ENCODE peak calls at places on chromosomes 1 and 21, in nine cellular contexts. I is sigmoid colon, M is ovary, O is heart right ventricle, X is brain microvascular endothelial cell, Z is progenitor cell of endocrine pancreas, T is AG04450, Q is WTC11, K is RWPE2. E is an unnamed sample.

GRCh38 chr1:231691618-231692259 is 65.1 kb downstream of the DISC1 start:
- DNase-seq in X (peak), M (peak), O (peak), K (no peak), Z (no peak), T (no peak), Q (peak), I (no peak), E (peak)

GRCh38 chr1:56448937-56449336 is 130.4 kb downstream of the PLPP3 start:
- DNase-seq in O (no peak), M (peak), Z (no peak), X (no peak), I (peak), Q (no peak), K (no peak), T (no peak), E (peak)

GRCh38 chr1:35573198-35573775 is at the start of gene TFAP2E:
- DNase-seq in O (no peak), M (no peak), T (no peak), Q (peak), X (no peak), K (no peak), Z (no peak), I (no peak), E (no peak)

GRCh38 chr1:69523032-69523431 is 44.7 kb upstream of the LRRC7 start:
- DNase-seq in M (no peak), O (no peak), I (no peak), Z (no peak), T (peak), Q (no peak), K (no peak), X (peak), E (peak)

GRCh38 chr1:25120286-25120685 is 112.0 kb downstream of the SYF2 start:
- DNase-seq in I (no peak), Z (no peak), Q (no peak), M (no peak), O (no peak), K (no peak), X (no peak), T (no peak), E (no peak)

GRCh38 chr1:230632273-230632873 is 9.9 kb upstream of the COG2 start:
- DNase-seq in Z (no peak), I (no peak), M (no peak), T (no peak), X (peak), Q (no peak), K (no peak), O (no peak), E (peak)

GRCh38 chr1:228163004-228163753 is 2.4 kb upstream of the IBA57 start:
- DNase-seq in T (no peak), X (peak), Q (no peak), M (peak), O (peak), K (no peak), Z (no peak), I (no peak), E (peak)

GRCh38 chr1:27439150-27439549 is 46.7 kb downstream of the GPR3 start:
- DNase-seq in T (no peak), K (no peak), I (no peak), M (no peak), Q (no peak), Z (no peak), X (no peak), O (no peak), E (no peak)

GRCh38 chr1:157841708-157842107 is at the start of gene CD5L:
- DNase-seq in I (no peak), O (no peak), X (no peak), T (no peak), K (no peak), M (no peak), Z (no peak), Q (no peak), E (no peak)

GRCh38 chr1:240350910-240351331 is 259.2 kb downstream of the FMN2 start:
- DNase-seq in T (peak), X (peak), O (no peak), Z (no peak), K (no peak), Q (no peak), I (no peak), M (no peak), E (peak)

GRCh38 chr1:231702804-231703203 is 76.2 kb downstream of the DISC1 start:
- DNase-seq in Z (no peak), M (no peak), O (no peak), Q (no peak), X (peak), T (peak), K (no peak), I (no peak), E (peak)

GRCh38 chr1:64884261-64885040 is 81.9 kb downstream of the JAK1 start:
- DNase-seq in Q (no peak), Z (no peak), X (peak), K (no peak), M (no peak), I (no peak), T (no peak), O (no peak), E (no peak)

GRCh38 chr1:40435876-40436275 is 14.4 kb upstream of the ZFP69B start:
- DNase-seq in Q (no peak), T (no peak), Z (no peak), I (no peak), K (no peak), X (no peak), M (no peak), O (no peak), E (peak)

GRCh38 chr21:41610042-41610839 is 102.3 kb upstream of the TMPRSS2 start:
- DNase-seq in O (peak), Z (peak), X (peak), M (peak), T (no peak), I (peak), K (peak), Q (peak), E (peak)

GRCh38 chr1:52674497-52675384 is 23.4 kb downstream of the COA7 start:
- DNase-seq in Z (no peak), X (peak), Q (no peak), M (no peak), O (no peak), T (no peak), I (no peak), K (no peak), E (peak)

GRCh38 chr1:71861022-71861421 is 421.3 kb downstream of the NEGR1 start:
- DNase-seq in T (no peak), I (no peak), Z (no peak), K (no peak), M (no peak), Q (no peak), O (no peak), X (no peak), E (peak)

GRCh38 chr1:228007054-228007800 is 429 bp downstream of the WNT3A start:
- DNase-seq in X (no peak), T (no peak), Z (peak), O (no peak), K (no peak), M (no peak), Q (no peak), I (peak), E (peak)

GRCh38 chr21:34336756-34337391 is 26.9 kb upstream of the KCNE2 start:
- DNase-seq in T (peak), M (no peak), O (no peak), K (no peak), I (no peak), Q (no peak), Z (no peak), X (peak), E (peak)

GRCh38 chr21:41825881-41826280 is 53.3 kb downstream of the PRDM15 start:
- DNase-seq in I (no peak), K (no peak), T (no peak), Q (no peak), O (no peak), Z (no peak), X (no peak), M (no peak), E (no peak)

GRCh38 chr1:243421784-243422183 is 165.9 kb downstream of the SDCCAG8 start:
- DNase-seq in I (no peak), T (peak), K (no peak), Q (no peak), M (peak), X (peak), O (peak), Z (no peak), E (peak)

GRCh38 chr1:223870617-223871574 is 25.1 kb upstream of the TP53BP2 start:
- DNase-seq in Z (peak), T (no peak), K (no peak), O (no peak), X (no peak), Q (no peak), M (no peak), I (no peak), E (no peak)

GRCh38 chr1:159829822-159830455 is 3.3 kb downstream of the SLAMF8 start:
- DNase-seq in X (peak), O (no peak), I (no peak), T (peak), Q (no peak), K (no peak), Z (no peak), M (no peak), E (peak)

GRCh38 chr1:112317140-112317539 is 78.9 kb upstream of the CTTNBP2NL start:
- DNase-seq in T (no peak), Z (no peak), M (no peak), K (no peak), I (no peak), X (no peak), O (no peak), Q (no peak), E (no peak)

GRCh38 chr1:97739596-97740103 is 181.2 kb downstream of the DPYD start:
- DNase-seq in K (no peak), Z (no peak), M (no peak), Q (no peak), X (no peak), I (no peak), O (no peak), T (no peak), E (no peak)

GRCh38 chr21:38315155-38315554 is 58.4 kb downstream of the KCNJ15 start:
- DNase-seq in T (no peak), I (no peak), Z (no peak), K (no peak), O (no peak), Q (no peak), M (no peak), X (no peak), E (no peak)

GRCh38 chr1:172515927-172516326 is 17.0 kb upstream of the SUCO start:
- DNase-seq in I (no peak), K (no peak), T (no peak), M (no peak), X (no peak), Z (no peak), O (no peak), Q (no peak), E (no peak)

GRCh38 chr1:163055005-163055404 is 14.2 kb upstream of the RGS4 start:
- DNase-seq in M (no peak), X (no peak), O (no peak), Z (no peak), Q (no peak), T (no peak), I (no peak), K (no peak), E (no peak)

GRCh38 chr1:203557390-203557789 is 63.4 kb downstream of the OPTC start:
- DNase-seq in T (no peak), Q (no peak), O (peak), M (peak), Z (no peak), I (peak), K (no peak), X (peak), E (peak)

GRCh38 chr1:153962088-153963029 is 978 bp downstream of the SLC39A1 start:
- DNase-seq in Z (no peak), T (no peak), K (no peak), I (peak), X (no peak), M (peak), Q (no peak), O (no peak), E (peak)

GRCh38 chr1:170146861-170147260 is 1.1 kb downstream of the NTMT2 start:
- DNase-seq in O (no peak), X (no peak), Z (no peak), K (no peak), M (no peak), Q (no peak), T (no peak), I (no peak), E (no peak)

GRCh38 chr21:38721983-38722382 is 83.7 kb upstream of the ETS2 start:
- DNase-seq in X (peak), Q (no peak), T (no peak), K (no peak), O (no peak), Z (no peak), M (no peak), I (no peak), E (no peak)

GRCh38 chr1:8523641-8524206 is 205.8 kb downstream of the SLC45A1 start:
- DNase-seq in Q (no peak), T (no peak), X (no peak), O (no peak), M (no peak), I (no peak), K (no peak), Z (no peak), E (no peak)

GRCh38 chr1:63135801-63136200 is 186.6 kb upstream of the FOXD3 start:
- DNase-seq in O (no peak), Z (no peak), M (no peak), X (no peak), Q (no peak), T (no peak), K (no peak), I (no peak), E (no peak)

GRCh38 chr1:162878000-162878596 is 17.1 kb upstream of the CCDC190 start:
- DNase-seq in X (peak), M (peak), K (no peak), Q (peak), O (peak), Z (peak), T (peak), I (peak), E (peak)

GRCh38 chr1:239810071-239810481 is 281.6 kb upstream of the FMN2 start:
- DNase-seq in K (no peak), X (no peak), I (no peak), M (no peak), Q (peak), T (no peak), Z (no peak), O (no peak), E (no peak)

GRCh38 chr1:185448591-185449186 is 131.6 kb upstream of the IVNS1ABP start:
- DNase-seq in X (no peak), I (no peak), M (no peak), Q (no peak), O (no peak), K (no peak), T (no peak), Z (no peak), E (no peak)

GRCh38 chr1:53066941-53067738 is 5.1 kb downstream of the PODN start:
- DNase-seq in X (no peak), I (peak), Q (peak), T (no peak), Z (no peak), M (peak), O (no peak), K (no peak), E (no peak)

GRCh38 chr1:93735722-93736121 is 54.1 kb upstream of the BCAR3 start:
- DNase-seq in K (no peak), T (peak), O (no peak), Q (no peak), X (peak), I (no peak), M (no peak), Z (no peak), E (peak)

GRCh38 chr1:93733340-93733739 is 51.7 kb upstream of the BCAR3 start:
- DNase-seq in Z (no peak), X (no peak), Q (no peak), M (no peak), T (no peak), I (no peak), O (no peak), K (no peak), E (no peak)

GRCh38 chr1:93732514-93732913 is 50.9 kb upstream of the BCAR3 start:
- DNase-seq in O (no peak), K (no peak), Q (no peak), X (no peak), Z (no peak), T (no peak), M (no peak), I (no peak), E (no peak)

GRCh38 chr1:93738075-93738622 is 56.5 kb upstream of the BCAR3 start:
- DNase-seq in K (peak), Z (no peak), Q (no peak), T (peak), O (no peak), I (no peak), X (peak), M (no peak), E (peak)

DNA sequence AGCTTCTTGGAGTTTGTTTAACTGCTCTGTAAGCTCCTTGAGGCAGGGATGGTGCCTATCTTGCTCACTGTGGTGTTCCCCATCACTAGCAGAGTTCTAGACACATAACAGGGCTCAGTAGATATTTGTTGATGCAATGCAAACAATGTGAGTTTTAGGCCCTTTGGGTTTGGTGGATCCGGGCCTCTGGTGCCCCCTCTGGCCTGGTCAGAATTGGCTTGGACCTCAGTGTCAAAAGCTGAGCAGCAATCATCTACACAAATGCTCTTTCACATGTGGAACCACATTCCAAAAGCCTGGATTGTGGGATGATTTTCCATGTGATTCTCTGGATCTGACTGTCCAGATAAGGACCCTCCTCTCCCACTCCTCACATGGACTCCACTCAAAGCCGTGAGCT is 53.4 kb upstream of the BCAR3 start:
- DNase-seq in Q (no peak), O (no peak), Z (no peak), I (no peak), T (no peak), M (no peak), X (no peak), K (no peak), E (no peak)
- TF ChIP-seq CTCF in Q (no peak), O (peak), Z (no peak), I (no peak), T (peak), M (no peak), X (peak), K (no peak), E (no peak)

GRCh38 chr1:176682830-176683229 is 219.9 kb downstream of the PAPPA2 start:
- DNase-seq in O (no peak), Q (no peak), I (no peak), T (no peak), X (no peak), Z (no peak), M (no peak), K (no peak), E (no peak)
- TF ChIP-seq CTCF in O (no peak), Q (no peak), I (no peak), T (no peak), X (no peak), Z (no peak), M (no peak), K (no peak), E (no peak)

GRCh38 chr1:6467744-6468688 is 2.0 kb upstream of the TNFRSF25 start:
- DNase-seq in O (no peak), K (no peak), I (no peak), T (no peak), Q (peak), M (no peak), Z (no peak), X (no peak), E (no peak)
- TF ChIP-seq CTCF in O (no peak), K (no peak), I (no peak), T (no peak), Q (no peak), M (no peak), Z (no peak), X (no peak), E (no peak)

GRCh38 chr1:23809751-23810171 is 9.2 kb upstream of the GALE start:
- DNase-seq in T (no peak), O (peak), Z (no peak), I (peak), Q (peak), X (peak), K (no peak), M (no peak), E (peak)
- TF ChIP-seq CTCF in T (peak), O (peak), Z (peak), I (peak), Q (peak), X (peak), K (peak), M (no peak), E (peak)

GRCh38 chr1:209549384-209550001 is 34.0 kb upstream of the CAMK1G start:
- DNase-seq in Q (peak), I (no peak), K (no peak), X (no peak), Z (no peak), T (no peak), O (no peak), M (no peak), E (no peak)
- TF ChIP-seq CTCF in Q (no peak), I (no peak), K (no peak), X (peak), Z (peak), T (peak), O (peak), M (no peak), E (no peak)

GRCh38 chr1:214816603-214817002 is 213.6 kb downstream of the CENPF start:
- DNase-seq in Z (no peak), I (no peak), K (no peak), Q (no peak), O (no peak), X (no peak), M (no peak), T (no peak), E (no peak)
- TF ChIP-seq CTCF in Z (peak), I (no peak), K (no peak), Q (no peak), O (no peak), X (peak), M (no peak), T (peak), E (no peak)

GRCh38 chr1:29682918-29683314 is 446.6 kb downstream of the PTPRU start:
- DNase-seq in K (peak), T (no peak), Z (no peak), M (no peak), Q (no peak), X (no peak), O (no peak), I (no peak), E (no peak)

GRCh38 chr1:29677028-29678024 is 441.0 kb downstream of the PTPRU start:
- DNase-seq in O (peak), X (no peak), M (no peak), T (no peak), Q (no peak), I (no peak), K (no peak), Z (peak), E (no peak)

GRCh38 chr1:29682171-29682917 is 446.0 kb downstream of the PTPRU start:
- DNase-seq in Q (no peak), Z (no peak), I (no peak), X (no peak), M (no peak), O (peak), T (no peak), K (peak), E (no peak)

GRCh38 chr1:29679316-29679715 is 443.0 kb downstream of the PTPRU start:
- DNase-seq in X (no peak), Q (no peak), K (no peak), O (no peak), T (no peak), Z (peak), I (no peak), M (no peak), E (no peak)

GRCh38 chr1:29679828-29680558 is 443.7 kb downstream of the PTPRU start:
- DNase-seq in K (no peak), Z (peak), T (no peak), I (no peak), Q (no peak), X (no peak), M (no peak), O (no peak), E (no peak)
- TF ChIP-seq CTCF in K (no peak), Z (no peak), T (no peak), I (no peak), Q (no peak), X (no peak), M (no peak), O (no peak), E (no peak)

E was measured in bronchial epithelial cell.